ENCODE peak calls at places on chromosomes 16 and 17, in seven cellular contexts. One of them, this sample, is unnamed.

GRCh38 chr16:20866792-20867191 is 33.4 kb downstream of the DCUN1D3 start:
- DNase-seq in CD8-positive, alpha-beta T cell: no peak
- DNase-seq in right atrium auricular region: no peak
- DNase-seq in AG04450: no peak
- DNase-seq in Panc1: no peak
- DNase-seq in astrocyte of the spinal cord: no peak
- DNase-seq in tibial nerve: no peak
- DNase-seq in this sample: no peak

GRCh38 chr16:87705780-87706277 is 60.0 kb downstream of the KLHDC4 start:
- DNase-seq in CD8-positive, alpha-beta T cell: no peak
- DNase-seq in right atrium auricular region: no peak
- DNase-seq in AG04450: no peak
- DNase-seq in Panc1: no peak
- DNase-seq in astrocyte of the spinal cord: peak
- DNase-seq in tibial nerve: no peak
- DNase-seq in this sample: no peak

GRCh38 chr17:41448506-41448905 is 7.7 kb upstream of the KRT38 start:
- DNase-seq in CD8-positive, alpha-beta T cell: no peak
- DNase-seq in right atrium auricular region: no peak
- DNase-seq in AG04450: no peak
- DNase-seq in Panc1: no peak
- DNase-seq in astrocyte of the spinal cord: no peak
- DNase-seq in tibial nerve: no peak
- DNase-seq in this sample: no peak

GRCh38 chr17:50221500-50222480 is 20.4 kb upstream of the COL1A1 start:
- DNase-seq in CD8-positive, alpha-beta T cell: no peak
- DNase-seq in right atrium auricular region: peak
- DNase-seq in AG04450: no peak
- DNase-seq in Panc1: no peak
- DNase-seq in astrocyte of the spinal cord: peak
- DNase-seq in tibial nerve: peak
- DNase-seq in this sample: no peak

GRCh38 chr16:69113216-69113615 is 7.8 kb downstream of the HAS3 start:
- DNase-seq in CD8-positive, alpha-beta T cell: no peak
- DNase-seq in right atrium auricular region: no peak
- DNase-seq in AG04450: no peak
- DNase-seq in Panc1: no peak
- DNase-seq in astrocyte of the spinal cord: no peak
- DNase-seq in tibial nerve: no peak
- DNase-seq in this sample: no peak

GRCh38 chr16:66801320-66802105 is at the start of gene TERB1:
- DNase-seq in CD8-positive, alpha-beta T cell: no peak
- DNase-seq in right atrium auricular region: no peak
- DNase-seq in AG04450: no peak
- DNase-seq in Panc1: no peak
- DNase-seq in astrocyte of the spinal cord: no peak
- DNase-seq in tibial nerve: no peak
- DNase-seq in this sample: no peak

GRCh38 chr16:30122621-30123160 is 329 bp downstream of the MAPK3 start:
- DNase-seq in CD8-positive, alpha-beta T cell: peak
- DNase-seq in right atrium auricular region: no peak
- DNase-seq in AG04450: no peak
- DNase-seq in Panc1: no peak
- DNase-seq in astrocyte of the spinal cord: peak
- DNase-seq in tibial nerve: no peak
- DNase-seq in this sample: no peak

GRCh38 chr16:66472961-66473610 is 46.0 kb downstream of the BEAN1 start:
- DNase-seq in CD8-positive, alpha-beta T cell: no peak
- DNase-seq in right atrium auricular region: no peak
- DNase-seq in AG04450: no peak
- DNase-seq in Panc1: no peak
- DNase-seq in astrocyte of the spinal cord: no peak
- DNase-seq in tibial nerve: no peak
- DNase-seq in this sample: no peak

GRCh38 chr16:75244844-75245758 is 6.3 kb downstream of the BCAR1 start:
- DNase-seq in CD8-positive, alpha-beta T cell: no peak
- DNase-seq in right atrium auricular region: peak
- DNase-seq in AG04450: peak
- DNase-seq in Panc1: peak
- DNase-seq in astrocyte of the spinal cord: peak
- DNase-seq in tibial nerve: no peak
- DNase-seq in this sample: peak

GRCh38 chr17:77286641-77287431 is 146.1 kb downstream of the SEC14L1 start:
- DNase-seq in CD8-positive, alpha-beta T cell: no peak
- DNase-seq in right atrium auricular region: no peak
- DNase-seq in AG04450: no peak
- DNase-seq in Panc1: no peak
- DNase-seq in astrocyte of the spinal cord: peak
- DNase-seq in tibial nerve: no peak
- DNase-seq in this sample: peak

GRCh38 chr17:73028311-73028755 is 64.2 kb downstream of the SLC39A11 start:
- DNase-seq in CD8-positive, alpha-beta T cell: no peak
- DNase-seq in right atrium auricular region: no peak
- DNase-seq in AG04450: peak
- DNase-seq in Panc1: no peak
- DNase-seq in astrocyte of the spinal cord: peak
- DNase-seq in tibial nerve: no peak
- DNase-seq in this sample: no peak

GRCh38 chr17:29154516-29155234 is 25.5 kb downstream of the MYO18A start:
- DNase-seq in CD8-positive, alpha-beta T cell: no peak
- DNase-seq in right atrium auricular region: no peak
- DNase-seq in AG04450: no peak
- DNase-seq in Panc1: no peak
- DNase-seq in astrocyte of the spinal cord: no peak
- DNase-seq in tibial nerve: no peak
- DNase-seq in this sample: no peak

GRCh38 chr17:80696964-80697363 is 152.3 kb downstream of the RPTOR start:
- DNase-seq in CD8-positive, alpha-beta T cell: no peak
- DNase-seq in right atrium auricular region: no peak
- DNase-seq in AG04450: no peak
- DNase-seq in Panc1: no peak
- DNase-seq in astrocyte of the spinal cord: no peak
- DNase-seq in tibial nerve: no peak
- DNase-seq in this sample: no peak

GRCh38 chr17:50506298-50506697 is 1.9 kb upstream of the MYCBPAP start:
- DNase-seq in CD8-positive, alpha-beta T cell: no peak
- DNase-seq in right atrium auricular region: no peak
- DNase-seq in AG04450: no peak
- DNase-seq in Panc1: no peak
- DNase-seq in astrocyte of the spinal cord: no peak
- DNase-seq in tibial nerve: no peak
- DNase-seq in this sample: no peak

GRCh38 chr16:86065711-86066110 is 166.7 kb downstream of the IRF8 start:
- DNase-seq in CD8-positive, alpha-beta T cell: no peak
- DNase-seq in right atrium auricular region: no peak
- DNase-seq in AG04450: no peak
- DNase-seq in Panc1: no peak
- DNase-seq in astrocyte of the spinal cord: no peak
- DNase-seq in tibial nerve: no peak
- DNase-seq in this sample: no peak

GRCh38 chr16:86063696-86064405 is 164.9 kb downstream of the IRF8 start:
- DNase-seq in CD8-positive, alpha-beta T cell: no peak
- DNase-seq in right atrium auricular region: no peak
- DNase-seq in AG04450: no peak
- DNase-seq in Panc1: no peak
- DNase-seq in astrocyte of the spinal cord: no peak
- DNase-seq in tibial nerve: no peak
- DNase-seq in this sample: no peak

GRCh38 chr16:86062271-86062965 is 163.5 kb downstream of the IRF8 start:
- DNase-seq in CD8-positive, alpha-beta T cell: no peak
- DNase-seq in right atrium auricular region: no peak
- DNase-seq in AG04450: no peak
- DNase-seq in Panc1: no peak
- DNase-seq in astrocyte of the spinal cord: no peak
- DNase-seq in tibial nerve: no peak
- DNase-seq in this sample: peak

GRCh38 chr16:86066755-86067154 is 167.8 kb downstream of the IRF8 start:
- DNase-seq in CD8-positive, alpha-beta T cell: no peak
- DNase-seq in right atrium auricular region: no peak
- DNase-seq in AG04450: no peak
- DNase-seq in Panc1: no peak
- DNase-seq in astrocyte of the spinal cord: no peak
- DNase-seq in tibial nerve: no peak
- DNase-seq in this sample: no peak

GRCh38 chr16:86064431-86065250 is 165.7 kb downstream of the IRF8 start:
- DNase-seq in CD8-positive, alpha-beta T cell: no peak
- DNase-seq in right atrium auricular region: no peak
- DNase-seq in AG04450: no peak
- DNase-seq in Panc1: no peak
- DNase-seq in astrocyte of the spinal cord: no peak
- DNase-seq in tibial nerve: no peak
- DNase-seq in this sample: no peak
- H3K4me3 ChIP-seq in CD8-positive, alpha-beta T cell: no peak
- H3K4me3 ChIP-seq in right atrium auricular region: no peak
- H3K4me3 ChIP-seq in AG04450: no peak
- H3K4me3 ChIP-seq in Panc1: no peak
- H3K4me3 ChIP-seq in astrocyte of the spinal cord: no peak
- H3K4me3 ChIP-seq in tibial nerve: no peak
- H3K4me3 ChIP-seq in this sample: no peak

GRCh38 chr17:20153231-20153630 is 144.1 kb downstream of the SPECC1 start:
- DNase-seq in CD8-positive, alpha-beta T cell: no peak
- DNase-seq in right atrium auricular region: no peak
- DNase-seq in AG04450: no peak
- DNase-seq in Panc1: no peak
- DNase-seq in astrocyte of the spinal cord: no peak
- DNase-seq in tibial nerve: no peak
- DNase-seq in this sample: no peak
- TF ChIP-seq CTCF in CD8-positive, alpha-beta T cell: no peak
- TF ChIP-seq CTCF in right atrium auricular region: no peak
- TF ChIP-seq CTCF in AG04450: no peak
- TF ChIP-seq CTCF in Panc1: no peak
- TF ChIP-seq CTCF in astrocyte of the spinal cord: no peak
- TF ChIP-seq CTCF in tibial nerve: no peak
- TF ChIP-seq CTCF in this sample: no peak

GRCh38 chr16:88771294-88771772 is 13.7 kb downstream of the PIEZO1 start:
- DNase-seq in CD8-positive, alpha-beta T cell: no peak
- DNase-seq in right atrium auricular region: no peak
- DNase-seq in AG04450: no peak
- DNase-seq in Panc1: no peak
- DNase-seq in astrocyte of the spinal cord: no peak
- DNase-seq in tibial nerve: no peak
- DNase-seq in this sample: no peak

GRCh38 chr16:88774544-88775393 is 10.3 kb downstream of the PIEZO1 start:
- DNase-seq in CD8-positive, alpha-beta T cell: no peak
- DNase-seq in right atrium auricular region: no peak
- DNase-seq in AG04450: no peak
- DNase-seq in Panc1: no peak
- DNase-seq in astrocyte of the spinal cord: no peak
- DNase-seq in tibial nerve: no peak
- DNase-seq in this sample: no peak

GRCh38 chr16:88772871-88773811 is 11.9 kb downstream of the PIEZO1 start:
- DNase-seq in CD8-positive, alpha-beta T cell: no peak
- DNase-seq in right atrium auricular region: no peak
- DNase-seq in AG04450: peak
- DNase-seq in Panc1: no peak
- DNase-seq in astrocyte of the spinal cord: peak
- DNase-seq in tibial nerve: no peak
- DNase-seq in this sample: no peak

GRCh38 chr16:88775825-88776224 is 9.2 kb downstream of the PIEZO1 start:
- DNase-seq in CD8-positive, alpha-beta T cell: no peak
- DNase-seq in right atrium auricular region: no peak
- DNase-seq in AG04450: no peak
- DNase-seq in Panc1: no peak
- DNase-seq in astrocyte of the spinal cord: no peak
- DNase-seq in tibial nerve: no peak
- DNase-seq in this sample: no peak

DNA sequence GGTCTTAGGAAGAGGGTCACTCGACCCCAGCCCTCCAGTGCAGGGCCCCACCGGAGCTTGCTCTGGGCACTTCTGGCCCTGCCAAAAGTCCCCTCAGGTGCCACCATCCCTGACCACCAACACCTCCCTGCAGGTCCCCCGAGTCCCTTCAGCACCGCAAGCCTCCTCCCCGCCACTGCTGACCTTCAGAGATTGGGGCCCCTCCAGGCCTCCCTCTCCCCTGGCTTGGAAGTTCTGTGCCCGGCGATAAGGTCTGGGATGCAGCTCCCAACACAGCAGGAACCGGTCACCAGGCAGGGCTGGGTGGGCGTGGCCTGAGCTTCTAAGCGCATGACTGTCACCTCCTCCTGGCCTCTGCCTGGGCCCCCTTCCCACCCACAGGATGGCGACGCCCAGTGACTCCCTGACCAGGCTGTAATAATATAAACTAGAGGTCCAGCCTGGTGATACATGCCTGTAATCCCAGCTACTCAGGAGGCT is 11.2 kb downstream of the PIEZO1 start:
- DNase-seq in CD8-positive, alpha-beta T cell: no peak
- DNase-seq in right atrium auricular region: peak
- DNase-seq in AG04450: no peak
- DNase-seq in Panc1: no peak
- DNase-seq in astrocyte of the spinal cord: peak
- DNase-seq in tibial nerve: no peak
- DNase-seq in this sample: peak
- H3K4me3 ChIP-seq in CD8-positive, alpha-beta T cell: no peak
- H3K4me3 ChIP-seq in right atrium auricular region: no peak
- H3K4me3 ChIP-seq in AG04450: peak
- H3K4me3 ChIP-seq in Panc1: no peak
- H3K4me3 ChIP-seq in astrocyte of the spinal cord: no peak
- H3K4me3 ChIP-seq in tibial nerve: no peak
- H3K4me3 ChIP-seq in this sample: no peak

GRCh38 chr17:82684207-82684903 is 14.1 kb downstream of the RAB40B start:
- DNase-seq in CD8-positive, alpha-beta T cell: no peak
- DNase-seq in right atrium auricular region: no peak
- DNase-seq in AG04450: no peak
- DNase-seq in Panc1: no peak
- DNase-seq in astrocyte of the spinal cord: no peak
- DNase-seq in tibial nerve: no peak
- DNase-seq in this sample: peak

GRCh38 chr17:82685291-82685690 is 13.2 kb downstream of the RAB40B start:
- DNase-seq in CD8-positive, alpha-beta T cell: no peak
- DNase-seq in right atrium auricular region: no peak
- DNase-seq in AG04450: no peak
- DNase-seq in Panc1: no peak
- DNase-seq in astrocyte of the spinal cord: no peak
- DNase-seq in tibial nerve: no peak
- DNase-seq in this sample: no peak

GRCh38 chr17:82681547-82681946 is 17.0 kb downstream of the RAB40B start:
- DNase-seq in CD8-positive, alpha-beta T cell: no peak
- DNase-seq in right atrium auricular region: no peak
- DNase-seq in AG04450: no peak
- DNase-seq in Panc1: no peak
- DNase-seq in astrocyte of the spinal cord: no peak
- DNase-seq in tibial nerve: no peak
- DNase-seq in this sample: no peak

GRCh38 chr17:82686366-82687324 is 11.9 kb downstream of the RAB40B start:
- DNase-seq in CD8-positive, alpha-beta T cell: no peak
- DNase-seq in right atrium auricular region: no peak
- DNase-seq in AG04450: no peak
- DNase-seq in Panc1: no peak
- DNase-seq in astrocyte of the spinal cord: no peak
- DNase-seq in tibial nerve: no peak
- DNase-seq in this sample: no peak

DNA sequence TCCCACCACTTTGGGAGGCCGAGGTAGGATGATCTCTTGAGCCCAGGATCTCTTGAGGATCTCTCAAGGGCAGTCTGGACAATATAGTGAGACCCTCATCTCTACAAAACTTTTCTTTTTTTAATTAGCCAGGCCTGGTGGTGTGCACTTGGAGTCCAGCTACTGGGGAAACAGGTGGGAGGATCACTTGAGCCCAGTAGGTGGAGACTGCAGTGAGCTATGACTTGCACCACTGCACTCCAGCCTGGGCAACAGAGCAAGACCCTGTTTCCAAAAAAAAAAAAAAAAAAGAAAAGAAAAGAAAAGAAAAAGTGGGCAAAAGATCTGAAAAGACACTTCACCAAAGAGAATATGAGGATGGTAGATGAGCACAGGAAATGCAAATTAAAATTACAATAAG is 15.0 kb downstream of the RAB40B start:
- DNase-seq in CD8-positive, alpha-beta T cell: no peak
- DNase-seq in right atrium auricular region: no peak
- DNase-seq in AG04450: no peak
- DNase-seq in Panc1: no peak
- DNase-seq in astrocyte of the spinal cord: no peak
- DNase-seq in tibial nerve: no peak
- DNase-seq in this sample: no peak
- TF ChIP-seq CTCF in CD8-positive, alpha-beta T cell: no peak
- TF ChIP-seq CTCF in right atrium auricular region: no peak
- TF ChIP-seq CTCF in AG04450: no peak
- TF ChIP-seq CTCF in Panc1: no peak
- TF ChIP-seq CTCF in astrocyte of the spinal cord: no peak
- TF ChIP-seq CTCF in tibial nerve: no peak
- TF ChIP-seq CTCF in this sample: no peak

This sample was measured in right lobe of liver.